ENCODE peak calls at places on chromosome 20, in four cellular contexts. M is AG04450, I is astrocyte of the spinal cord, Y is HL-60. A is an unnamed sample.

GRCh38 chr20:6651016-6651415 is 116.5 kb upstream of the BMP2 start:
- DNase-seq in M (no peak), I (peak; percentile 62), Y (no peak), A (no peak)

GRCh38 chr20:63060057-63060991 is 53.6 kb upstream of the BHLHE23 start:
- DNase-seq in M (no peak), I (no peak), Y (no peak), A (no peak)

GRCh38 chr20:2387180-2387577 is 6.5 kb downstream of the TGM6 start:
- DNase-seq in M (no peak), I (peak; percentile 33), Y (peak; percentile 5), A (peak; percentile 44)

GRCh38 chr20:64203037-64203777 is 39.0 kb downstream of the MYT1 start:
- DNase-seq in M (no peak), I (no peak), Y (no peak), A (no peak)

GRCh38 chr20:46402236-46402886 is 4.1 kb downstream of the ELMO2 start:
- DNase-seq in M (no peak), I (peak; percentile 8), Y (peak; percentile 18), A (no peak)

GRCh38 chr20:41408986-41409385 is 42.4 kb upstream of the EMILIN3 start:
- DNase-seq in M (no peak), I (no peak), Y (peak; percentile 19), A (peak; percentile 90)

GRCh38 chr20:43717616-43717995 is 9.2 kb downstream of the GTSF1L start:
- DNase-seq in M (no peak), I (no peak), Y (no peak), A (no peak)

GRCh38 chr20:31414381-31414780 is 8.4 kb upstream of the DEFB121 start:
- DNase-seq in M (no peak), I (no peak), Y (no peak), A (no peak)

GRCh38 chr20:48638546-48638945 is 189.3 kb downstream of the PREX1 start:
- DNase-seq in M (no peak), I (peak; percentile 76), Y (no peak), A (peak; percentile 36)

GRCh38 chr20:1874534-1875168 is 20.6 kb upstream of the SIRPA start:
- DNase-seq in M (no peak), I (no peak), Y (peak; percentile 95), A (no peak)

DNA sequence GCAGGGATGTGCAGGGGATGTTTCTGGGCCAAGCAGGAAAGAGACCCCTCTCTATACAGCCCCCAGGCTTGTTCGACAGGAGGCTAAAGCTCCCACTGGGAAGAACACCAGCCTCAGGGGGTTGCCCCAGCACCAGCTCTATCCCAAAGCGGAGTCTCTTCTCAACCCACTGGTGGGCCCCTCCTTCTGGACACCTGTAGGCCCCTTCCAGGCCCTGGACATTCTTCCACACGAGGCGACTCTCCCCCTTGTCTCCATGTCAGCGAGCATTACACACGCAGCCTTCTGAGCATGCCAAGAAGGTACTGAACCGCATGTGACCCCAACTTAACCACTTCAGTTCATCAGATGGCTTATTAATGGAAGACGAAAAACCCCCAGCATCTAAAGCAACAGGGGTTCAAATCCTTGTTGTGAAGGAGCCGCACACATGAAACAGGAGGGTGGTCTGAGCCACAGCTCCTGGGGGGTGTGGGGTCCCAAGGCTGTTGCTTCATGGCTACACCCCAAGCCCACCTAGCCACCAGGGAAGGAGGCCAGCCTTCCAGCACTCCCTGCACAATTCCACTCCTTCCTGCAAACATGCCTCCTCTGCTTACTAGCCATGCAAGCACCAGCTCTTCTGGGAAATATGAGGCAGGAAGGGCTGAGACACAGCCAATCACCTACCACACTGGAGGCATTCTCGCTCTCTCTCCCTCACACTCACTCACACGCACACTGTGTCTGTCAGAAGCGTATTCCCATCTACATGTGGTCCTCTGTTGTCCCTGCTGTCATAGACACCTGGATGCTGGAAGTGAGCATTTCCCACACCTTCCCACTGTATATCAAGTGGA is 104.6 kb downstream of the NOL4L start:
- DNase-seq in M (no peak), I (peak; percentile 34), Y (no peak), A (no peak)
- H3K4me3 ChIP-seq in M (peak overlapping the region; percentile 10), I (peak overlapping the region; percentile 72), Y (no peak overlapping the region), A (no peak overlapping the region)

GRCh38 chr20:3751664-3752385 is 15.7 kb downstream of the ADISSP start:
- DNase-seq in M (no peak), I (no peak), Y (no peak), A (no peak)
- H3K4me3 ChIP-seq in M (no peak overlapping the region), I (no peak overlapping the region), Y (no peak overlapping the region), A (no peak overlapping the region)

GRCh38 chr20:34954905-34955231 is 738 bp downstream of the GSS start:
- DNase-seq in M (no peak), I (no peak), Y (no peak), A (no peak)
- H3K4me3 ChIP-seq in M (peak overlapping the region; percentile 80), I (peak overlapping the region; percentile 62), Y (peak overlapping the region; percentile 49), A (peak overlapping the region; percentile 58)

GRCh38 chr20:8213270-8213669 is 81.2 kb downstream of the PLCB1 start:
- DNase-seq in M (no peak), I (no peak), Y (no peak), A (no peak)
- H3K4me3 ChIP-seq in M (no peak overlapping the region), I (no peak overlapping the region), Y (no peak overlapping the region), A (no peak overlapping the region)

GRCh38 chr20:38032585-38033329 is 499 bp downstream of the TTI1 start:
- DNase-seq in M (no peak), I (no peak), Y (peak; percentile 44), A (no peak)

GRCh38 chr20:38034108-38034649 is 633 bp downstream of the RPRD1B start:
- DNase-seq in M (no peak), I (no peak), Y (peak; percentile 7), A (peak; percentile 18)

GRCh38 chr20:38031957-38032356 is 1.3 kb downstream of the TTI1 start:
- DNase-seq in M (no peak), I (no peak), Y (no peak), A (no peak)

GRCh38 chr20:38033330-38034107 is at the start of the genes RPRD1B and TTI1:
- DNase-seq in M (peak; percentile 54), I (peak; percentile 89), Y (peak; percentile 92), A (peak; percentile 90)

DNA sequence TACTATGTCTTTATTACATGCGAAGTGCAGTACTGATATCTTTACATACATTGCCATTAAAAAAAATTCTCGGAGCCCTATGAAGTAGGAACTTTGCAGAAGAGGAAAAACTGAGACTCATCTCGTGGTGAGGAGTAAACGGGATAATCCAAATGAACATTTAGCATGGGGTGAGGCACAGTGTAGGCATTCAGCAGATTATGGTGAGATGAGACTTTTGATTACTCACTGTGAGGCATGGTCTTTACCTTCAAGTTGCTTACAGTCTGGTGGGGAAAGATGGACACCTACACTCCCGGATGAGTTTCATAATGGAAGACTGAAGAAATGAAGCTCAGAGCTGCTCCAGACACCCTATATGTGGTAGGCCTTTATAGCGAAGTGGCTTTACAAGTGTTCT is 1.4 kb downstream of the RPRD1B start:
- DNase-seq in M (no peak), I (no peak), Y (no peak), A (no peak)
- H3K4me3 ChIP-seq in M (peak overlapping the region; percentile 95), I (peak overlapping the region; percentile 66), Y (peak overlapping the region; percentile 96), A (peak overlapping the region; percentile 80)

DNA sequence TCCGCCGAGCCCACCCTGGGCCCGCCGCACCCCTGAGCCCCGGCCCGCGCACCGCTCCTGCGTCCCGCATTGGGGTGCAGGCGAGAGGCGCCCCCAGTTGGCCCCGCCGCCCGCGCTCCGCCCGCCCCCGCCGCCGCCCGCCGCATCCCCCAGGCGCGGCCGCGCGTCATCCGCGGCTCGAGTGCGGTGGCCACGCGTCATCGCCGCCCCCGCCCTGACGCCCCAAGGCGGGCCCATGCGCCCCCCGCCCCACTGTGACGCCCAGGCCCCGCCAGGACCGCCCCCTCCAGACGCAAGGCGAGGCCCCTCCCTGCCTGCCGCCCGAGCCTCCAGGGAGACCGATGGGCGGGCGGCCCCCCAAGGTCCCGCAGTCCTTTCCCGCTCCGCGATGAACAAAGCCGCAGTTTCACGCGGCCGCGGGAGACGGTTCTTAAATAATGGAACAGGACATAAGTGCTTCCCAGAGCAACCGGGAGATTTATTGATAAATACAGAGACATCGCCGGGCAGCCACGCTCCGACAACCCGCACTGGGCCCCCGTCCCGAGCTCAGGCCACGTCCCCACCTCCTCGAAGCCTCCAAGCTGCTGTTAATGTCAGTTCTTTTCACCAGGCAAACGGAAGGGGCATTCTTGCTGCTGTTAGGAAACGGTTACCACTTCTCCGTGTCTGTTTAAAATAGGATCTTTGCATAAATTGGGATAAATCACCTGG is at the start of gene ANKRD60:
- DNase-seq in M (no peak), I (peak; percentile 68), Y (no peak), A (peak; percentile 27)
- H3K4me3 ChIP-seq in M (peak within 1 kb of the TSS; percentile 55), I (peak within 1 kb of the TSS; percentile 43), Y (no peak within 1 kb of the TSS), A (no peak within 1 kb of the TSS)

DNA sequence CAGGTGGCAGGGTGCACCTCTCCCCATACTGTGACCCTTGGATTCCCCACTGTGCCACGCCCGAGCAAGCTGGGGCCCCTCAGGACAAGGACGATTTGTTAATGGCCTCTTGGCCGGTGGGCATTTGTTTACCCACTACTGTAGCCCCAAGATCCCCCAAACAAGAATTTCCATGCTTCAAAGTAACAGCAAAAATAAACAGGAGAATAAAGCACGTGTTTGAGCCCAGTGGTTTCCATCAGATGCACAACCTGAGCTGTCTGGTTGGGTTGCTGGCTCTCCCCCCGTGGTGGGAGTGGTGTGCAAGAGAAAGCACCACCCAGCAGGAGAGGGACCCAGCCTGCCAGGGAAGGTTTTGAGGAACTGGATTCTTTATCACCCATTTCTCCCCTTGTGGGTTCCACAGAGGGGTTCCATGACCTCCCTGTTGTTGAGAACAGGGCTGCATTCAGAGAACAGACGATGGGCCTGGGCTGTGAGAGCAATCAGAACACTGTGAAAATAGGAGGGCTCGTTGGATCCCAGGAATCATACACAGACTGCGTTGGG is 4.8 kb downstream of the CD93 start:
- DNase-seq in M (no peak), I (no peak), Y (peak; percentile 34), A (no peak)
- H3K4me3 ChIP-seq in M (no peak overlapping the region), I (no peak overlapping the region), Y (no peak overlapping the region), A (no peak overlapping the region)

GRCh38 chr20:60085551-60086132 is 127.4 kb downstream of the CDH26 start:
- DNase-seq in M (no peak), I (no peak), Y (no peak), A (no peak)

GRCh38 chr20:60091284-60091683 is 133.1 kb downstream of the CDH26 start:
- DNase-seq in M (no peak), I (no peak), Y (no peak), A (no peak)

GRCh38 chr20:60088236-60088635 is 130.0 kb downstream of the CDH26 start:
- DNase-seq in M (no peak), I (no peak), Y (no peak), A (no peak)

GRCh38 chr20:60087563-60088105 is 129.4 kb downstream of the CDH26 start:
- DNase-seq in M (no peak), I (no peak), Y (no peak), A (no peak)

DNA sequence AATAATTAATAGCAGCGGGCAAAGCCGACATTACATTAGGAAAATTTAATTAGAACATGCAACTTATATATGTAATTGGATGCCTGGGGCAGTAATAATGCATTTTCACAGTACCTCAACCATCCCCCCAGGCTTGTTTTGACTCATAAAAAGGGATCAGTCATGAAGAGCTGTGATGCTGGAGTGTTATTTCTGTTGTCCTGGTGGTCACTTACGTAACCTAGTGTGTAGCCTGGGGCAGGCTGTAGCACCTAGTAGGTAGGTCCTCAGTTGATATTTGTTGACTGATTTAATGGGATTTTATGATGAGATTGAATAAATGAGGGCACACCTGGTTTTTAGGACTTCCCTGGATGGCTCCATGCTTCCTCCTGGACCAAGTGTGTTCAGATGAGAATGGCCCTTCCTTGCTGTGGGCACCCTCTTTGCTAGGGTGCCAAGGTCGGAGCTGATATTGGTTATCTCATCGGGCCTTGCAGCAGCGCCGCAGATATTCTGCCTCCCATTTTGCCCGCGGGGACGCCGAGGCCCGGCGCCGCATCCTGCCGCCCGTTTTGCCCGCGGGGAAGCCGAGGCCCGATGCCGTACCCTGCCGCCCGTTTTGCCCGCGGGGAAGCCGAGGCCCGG is 128.8 kb downstream of the CDH26 start:
- DNase-seq in M (no peak), I (no peak), Y (no peak), A (no peak)
- H3K4me3 ChIP-seq in M (no peak overlapping the region), I (no peak overlapping the region), Y (no peak overlapping the region), A (no peak overlapping the region)

GRCh38 chr20:58237318-58238182 is 9.1 kb upstream of the ANKRD60 start:
- DNase-seq in M (no peak), I (peak; percentile 72), Y (no peak), A (peak; percentile 69)
- H3K4me3 ChIP-seq in M (peak overlapping the region; percentile 17), I (peak overlapping the region; percentile 7), Y (no peak overlapping the region), A (peak overlapping the region; percentile 39)